ENCODE peak calls at places on chromosomes 12 and 14, in eight cellular contexts. B is ovary; N is sigmoid colon; M is CD4-positive, CD25-positive, alpha-beta regulatory T cell; L is mesendoderm; R is aorta; Q is WERI-Rb-1; P is bronchial epithelial cell. H is an unnamed sample.

GRCh38 chr14:96204151-96205058 is at the start of gene BDKRB2:
- DNase-seq in B (peak; percentile 69), N (peak; percentile 91), M (no peak), L (peak; percentile 89), R (peak; percentile 72), Q (peak; percentile 78), P (peak; percentile 74), H (peak; percentile 94)

GRCh38 chr14:72615511-72616121 is 278.3 kb downstream of the DPF3 start:
- DNase-seq in B (no peak), N (no peak), M (no peak), L (peak; percentile 60), R (no peak), Q (no peak), P (peak; percentile 74), H (no peak)

GRCh38 chr14:75231320-75231719 is 47.3 kb upstream of the FOS start:
- DNase-seq in B (no peak), N (no peak), M (no peak), L (no peak), R (no peak), Q (no peak), P (no peak), H (no peak)

GRCh38 chr12:44775916-44776315 is 100.2 kb downstream of the NELL2 start:
- DNase-seq in B (no peak), N (no peak), M (no peak), L (no peak), R (no peak), Q (no peak), P (no peak), H (no peak)

GRCh38 chr12:79233341-79233761 is 368.8 kb downstream of the SYT1 start:
- DNase-seq in B (no peak), N (no peak), M (no peak), L (no peak), R (no peak), Q (no peak), P (no peak), H (no peak)

GRCh38 chr12:31736472-31736871 is 7.7 kb upstream of the AMN1 start:
- DNase-seq in B (no peak), N (no peak), M (peak; percentile 51), L (no peak), R (no peak), Q (no peak), P (peak; percentile 93), H (no peak)

GRCh38 chr12:30926243-30927209 is at the start of gene TSPAN11:
- DNase-seq in B (peak; percentile 51), N (no peak), M (no peak), L (peak; percentile 64), R (no peak), Q (peak; percentile 89), P (no peak), H (peak; percentile 94)

GRCh38 chr12:128976120-128976519 is 122.8 kb downstream of the GLT1D1 start:
- DNase-seq in B (no peak), N (no peak), M (no peak), L (peak; percentile 89), R (peak; percentile 55), Q (peak; percentile 72), P (no peak), H (peak; percentile 87)

GRCh38 chr14:50312734-50313054 is 570 bp downstream of the DMAC2L start:
- DNase-seq in B (no peak), N (no peak), M (no peak), L (no peak), R (no peak), Q (no peak), P (peak; percentile 40), H (no peak)

GRCh38 chr14:57275023-57275664 is 6.4 kb downstream of the AP5M1 start:
- DNase-seq in B (no peak), N (no peak), M (no peak), L (no peak), R (no peak), Q (no peak), P (no peak), H (no peak)

GRCh38 chr12:46904406-46905240 is 78.8 kb upstream of the SLC38A4 start:
- DNase-seq in B (no peak), N (no peak), M (no peak), L (no peak), R (no peak), Q (no peak), P (no peak), H (no peak)

GRCh38 chr12:2447861-2448260 is 346.9 kb upstream of the FKBP4 start:
- DNase-seq in B (no peak), N (no peak), M (no peak), L (no peak), R (no peak), Q (no peak), P (no peak), H (no peak)

GRCh38 chr12:123003257-123003656 is 22.8 kb downstream of the ARL6IP4 start:
- DNase-seq in B (no peak), N (no peak), M (no peak), L (no peak), R (no peak), Q (no peak), P (no peak), H (peak; percentile 65)
- H3K36me3 ChIP-seq in B (no peaks in the 10 kb centered on the region), N (peaks cover 29% of the 10 kb centered on the region), M (peaks cover 29% of the 10 kb centered on the region), L (no peaks in the 10 kb centered on the region), R (no peaks in the 10 kb centered on the region), Q (no peaks in the 10 kb centered on the region), P (peaks cover 8% of the 10 kb centered on the region), H (no peaks in the 10 kb centered on the region)

GRCh38 chr12:132065203-132065602 is 78.9 kb downstream of the DDX51 start:
- DNase-seq in B (no peak), N (no peak), M (no peak), L (no peak), R (no peak), Q (no peak), P (no peak), H (no peak)

GRCh38 chr12:132066345-132066685 is 77.8 kb downstream of the DDX51 start:
- DNase-seq in B (no peak), N (no peak), M (no peak), L (no peak), R (no peak), Q (no peak), P (no peak), H (no peak)

GRCh38 chr12:132066749-132067148 is 77.4 kb downstream of the DDX51 start:
- DNase-seq in B (no peak), N (no peak), M (no peak), L (no peak), R (no peak), Q (no peak), P (no peak), H (no peak)

GRCh38 chr12:132064641-132065040 is 79.5 kb downstream of the DDX51 start:
- DNase-seq in B (no peak), N (no peak), M (no peak), L (no peak), R (no peak), Q (no peak), P (no peak), H (no peak)

DNA sequence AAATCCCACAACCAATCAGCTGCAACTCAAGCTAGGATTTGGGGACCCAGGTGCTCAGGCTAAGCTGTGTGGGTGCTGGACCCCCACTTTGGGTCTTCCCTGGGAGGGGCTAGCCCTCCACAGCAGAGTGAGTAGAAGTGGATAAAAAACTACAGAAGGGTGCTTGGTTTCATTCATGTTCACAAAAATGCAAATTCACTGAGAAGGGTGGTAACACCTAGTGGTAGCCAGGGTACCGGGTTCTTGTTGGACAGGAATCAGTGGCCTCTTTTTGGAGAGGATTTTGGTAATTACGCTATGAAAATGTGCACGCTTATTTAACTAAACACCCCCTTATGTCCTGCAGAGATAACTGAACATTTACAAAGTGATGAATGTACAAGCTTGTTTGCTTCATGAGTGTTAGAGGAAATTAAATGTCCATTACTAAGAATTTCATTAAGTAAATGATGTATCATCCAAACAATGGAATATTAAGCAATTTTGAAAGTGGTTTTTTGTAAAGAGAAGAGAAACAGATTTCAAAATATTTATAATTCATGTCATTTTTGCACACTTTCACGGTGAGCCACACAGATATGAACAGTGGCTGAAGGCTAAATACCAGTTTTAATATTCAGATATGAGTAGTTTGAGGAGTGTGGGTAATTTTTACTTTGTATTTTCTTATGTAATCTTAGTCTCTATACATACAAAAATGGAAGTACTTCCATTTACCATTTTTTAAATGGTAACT is 78.3 kb downstream of the DDX51 start:
- DNase-seq in B (no peak), N (no peak), M (no peak), L (no peak), R (no peak), Q (no peak), P (no peak), H (no peak)
- H3K4me3 ChIP-seq in B (no peak overlapping the region), N (no peak overlapping the region), M (peak overlapping the region; percentile 37), L (no peak overlapping the region), R (no peak overlapping the region), Q (no peak overlapping the region), P (no peak overlapping the region), H (no peak overlapping the region)

DNA sequence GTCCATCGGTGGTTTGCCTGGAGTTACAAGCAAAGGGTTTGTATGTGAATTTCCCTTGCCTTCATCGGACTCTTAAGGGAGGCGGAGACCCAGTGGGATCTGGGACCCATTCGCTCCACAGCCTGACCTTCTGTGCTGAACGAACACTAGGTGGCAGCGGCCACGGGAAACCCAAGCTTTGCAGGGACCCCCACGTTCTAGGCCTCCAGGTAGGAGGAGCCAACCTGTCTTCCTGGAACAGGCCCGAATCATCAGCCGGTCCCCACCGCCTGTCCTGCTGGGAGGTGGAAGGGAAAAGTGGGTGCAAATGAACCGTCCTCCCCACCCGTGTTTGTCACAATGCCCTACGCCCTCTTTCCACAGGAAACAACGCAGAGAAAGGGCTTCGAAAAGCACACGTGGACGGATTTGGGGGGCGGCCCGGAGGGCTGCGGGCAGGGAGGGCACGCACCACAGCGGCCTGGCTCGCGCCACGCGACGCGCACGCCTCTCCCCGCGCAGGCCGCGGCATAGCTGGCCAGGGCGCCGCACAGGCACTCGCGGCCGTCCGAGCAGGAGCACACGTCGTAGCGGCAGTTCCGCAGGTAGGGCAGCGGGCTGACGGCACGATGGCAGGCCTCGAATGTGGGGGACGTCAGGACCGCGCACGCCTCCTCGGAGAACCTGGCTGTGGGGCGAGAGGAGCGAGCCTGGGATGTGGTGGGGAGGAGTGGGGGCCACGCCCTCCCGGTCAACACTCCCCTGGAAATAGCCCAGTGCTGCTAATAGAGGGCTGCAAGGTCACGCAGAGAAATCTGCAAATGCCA is 67.9 kb downstream of the VWF start:
- DNase-seq in B (no peak), N (no peak), M (no peak), L (peak; percentile 91), R (no peak), Q (peak; percentile 79), P (no peak), H (peak; percentile 86)
- H3K36me3 ChIP-seq in B (no peaks in the 10 kb centered on the region), N (no peaks in the 10 kb centered on the region), M (no peaks in the 10 kb centered on the region), L (no peaks in the 10 kb centered on the region), R (no peaks in the 10 kb centered on the region), Q (no peaks in the 10 kb centered on the region), P (no peaks in the 10 kb centered on the region), H (no peaks in the 10 kb centered on the region)

GRCh38 chr14:36514278-36515104 is 5.5 kb downstream of the NKX2-1 start:
- DNase-seq in B (no peak), N (no peak), M (no peak), L (peak; percentile 70), R (no peak), Q (no peak), P (no peak), H (peak; percentile 70)

GRCh38 chr14:36512585-36513003 is 7.4 kb downstream of the NKX2-1 start:
- DNase-seq in B (no peak), N (no peak), M (no peak), L (peak; percentile 46), R (no peak), Q (no peak), P (no peak), H (peak; percentile 32)

GRCh38 chr14:36513012-36513420 is 7.0 kb downstream of the NKX2-1 start:
- DNase-seq in B (no peak), N (no peak), M (no peak), L (peak; percentile 87), R (no peak), Q (no peak), P (no peak), H (peak; percentile 44)

GRCh38 chr14:36515105-36515593 is 4.9 kb downstream of the NKX2-1 start:
- DNase-seq in B (no peak), N (no peak), M (no peak), L (no peak), R (no peak), Q (no peak), P (no peak), H (peak; percentile 78)

GRCh38 chr14:36513451-36514277 is 6.4 kb downstream of the NKX2-1 start:
- DNase-seq in B (no peak), N (no peak), M (no peak), L (peak; percentile 75), R (no peak), Q (no peak), P (no peak), H (peak; percentile 93)
- H3K4me3 ChIP-seq in B (no peak overlapping the region), N (no peak overlapping the region), M (no peak overlapping the region), L (no peak overlapping the region), R (no peak overlapping the region), Q (no peak overlapping the region), P (peak overlapping the region; percentile 16), H (no peak overlapping the region)